ENCODE peak calls at places on chromosomes 4 and X, in six cellular contexts. T is H1, N is endothelial cell of umbilical vein, L is A549, U is HepG2, H is K562. Q is an unnamed sample.

GRCh38 chr4:28451346-28451745 is 1590.7 kb downstream of the STIM2 start:
- DNase-seq in N (no peak), H (no peak), U (no peak), T (no peak), L (no peak), Q (no peak)

GRCh38 chrX:140034916-140035315 is 69.6 kb upstream of the CXorf66 start:
- DNase-seq in H (peak), U (no peak), N (no peak), T (no peak), L (peak), Q (no peak)

GRCh38 chr4:68410149-68410548 is 37.1 kb upstream of the TMPRSS11E start:
- DNase-seq in L (no peak), N (no peak), H (no peak), T (no peak), U (no peak), Q (no peak)

GRCh38 chr4:27568236-27568951 is 707.8 kb downstream of the STIM2 start:
- DNase-seq in H (no peak), U (no peak), T (no peak), N (no peak), L (no peak), Q (no peak)

GRCh38 chrX:135974279-135974856 is 580 bp upstream of the MMGT1 start:
- DNase-seq in U (peak), N (peak), H (peak), T (no peak), L (peak), Q (peak)

GRCh38 chr4:84683486-84683885 is 100.6 kb downstream of the CDS1 start:
- DNase-seq in T (no peak), H (no peak), N (no peak), L (no peak), U (no peak), Q (no peak)

GRCh38 chrX:133415276-133416105 is at the start of gene GPC4:
- DNase-seq in L (peak), U (no peak), T (no peak), H (no peak), N (no peak), Q (peak)

GRCh38 chrX:21394792-21395191 is 20.6 kb downstream of the CNKSR2 start:
- DNase-seq in U (no peak), T (no peak), L (no peak), N (no peak), H (no peak), Q (no peak)

GRCh38 chrX:153827903-153828302 is 2.4 kb downstream of the PDZD4 start:
- DNase-seq in N (no peak), L (no peak), T (no peak), U (no peak), H (no peak), Q (no peak)

GRCh38 chr4:145347684-145348083 is 134.0 kb upstream of the SMAD1 start:
- DNase-seq in L (no peak), N (no peak), T (no peak), U (no peak), H (no peak), Q (no peak)

GRCh38 chr4:48254381-48255072 is 15.1 kb downstream of the TEC start:
- DNase-seq in T (no peak), H (peak), U (no peak), N (no peak), L (no peak), Q (no peak)

GRCh38 chr4:14627038-14627437 is 375.2 kb upstream of the CPEB2 start:
- DNase-seq in U (no peak), N (no peak), T (no peak), H (no peak), L (no peak), Q (no peak)

GRCh38 chrX:14779589-14779988 is 93.3 kb downstream of the FANCB start:
- DNase-seq in N (no peak), L (no peak), H (no peak), T (no peak), U (no peak), Q (no peak)

GRCh38 chr4:121950680-121951569 is 935 bp downstream of the TRPC3 start:
- DNase-seq in L (no peak), N (peak), U (no peak), H (no peak), T (no peak), Q (peak)

GRCh38 chr4:113384600-113384999 is 335.1 kb downstream of the ANK2 start:
- DNase-seq in T (no peak), H (no peak), L (no peak), U (no peak), N (peak), Q (no peak)

GRCh38 chr4:111556141-111556781 is 589.0 kb upstream of the FAM241A start:
- DNase-seq in U (no peak), N (no peak), L (no peak), H (no peak), T (no peak), Q (no peak)
- TF ChIP-seq JUN in U (no peak), N (no peak), L (no peak), H (no peak), T (no peak), Q (no peak)

GRCh38 chrX:23385242-23385641 is 50.6 kb downstream of the PTCHD1 start:
- DNase-seq in T (no peak), L (no peak), H (no peak), N (no peak), U (no peak), Q (no peak)
- TF ChIP-seq JUN in T (no peak), L (no peak), H (no peak), N (no peak), U (no peak), Q (no peak)

DNA sequence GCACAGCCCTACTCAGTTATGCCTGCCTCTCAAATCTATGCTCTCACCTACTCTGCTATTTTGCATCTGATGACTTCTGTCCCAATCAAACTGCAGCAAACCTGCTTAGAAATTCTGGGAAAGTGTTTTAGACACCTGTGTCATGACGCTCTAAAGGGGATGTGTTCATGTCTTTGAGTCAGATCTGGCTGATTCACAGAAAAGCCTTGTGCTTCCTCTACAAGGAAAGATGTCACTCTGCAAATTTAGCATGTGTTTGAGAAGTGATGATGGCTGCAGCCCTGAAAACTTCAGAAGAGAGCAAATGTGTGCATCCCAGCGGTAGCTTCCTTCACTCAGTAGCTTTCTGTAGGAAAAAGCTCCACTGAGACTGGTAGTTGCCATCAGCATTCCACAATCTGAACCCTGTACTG is 235.4 kb downstream of the MGST2 start:
- DNase-seq in N (no peak), H (no peak), T (no peak), L (no peak), U (no peak), Q (no peak)
- TF ChIP-seq JUN in N (no peak), H (no peak), T (no peak), L (no peak), U (no peak), Q (no peak)

GRCh38 chr4:72186714-72187113 is 154.9 kb downstream of the NPFFR2 start:
- DNase-seq in L (no peak), U (no peak), N (no peak), T (no peak), H (no peak), Q (no peak)
- TF ChIP-seq JUN in L (no peak), U (no peak), N (no peak), T (no peak), H (no peak), Q (no peak)

DNA sequence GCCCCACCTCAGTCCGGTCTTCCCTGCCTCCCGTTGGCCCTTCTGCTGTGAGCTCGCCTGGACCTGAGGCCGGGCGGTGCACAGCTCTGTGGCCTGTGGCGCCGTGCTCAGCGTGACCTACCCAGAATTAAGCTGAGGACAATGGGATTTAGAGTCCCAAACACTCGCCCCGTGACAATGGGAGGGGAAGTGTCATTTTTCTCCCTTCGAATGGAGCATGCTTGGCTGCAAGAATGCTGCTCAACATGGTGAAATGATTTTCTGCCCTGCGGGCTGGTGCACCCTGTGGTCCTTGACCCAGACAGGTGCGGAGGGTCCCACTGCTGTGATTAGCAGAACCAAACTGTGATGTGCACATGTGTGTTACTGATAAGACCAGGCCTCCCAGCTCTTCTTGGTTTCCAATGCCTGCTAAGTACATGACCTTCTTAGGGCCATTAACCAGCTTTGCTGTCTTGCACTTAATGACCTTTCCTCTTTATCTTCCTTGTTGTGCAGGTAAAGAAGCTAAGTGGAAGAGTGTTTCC is 772 bp downstream of the EOLA1 start:
- DNase-seq in U (no peak), L (no peak), H (peak), T (no peak), N (no peak), Q (no peak)
- TF ChIP-seq JUN in U (no peak), L (no peak), H (no peak), T (no peak), N (no peak), Q (no peak)

DNA sequence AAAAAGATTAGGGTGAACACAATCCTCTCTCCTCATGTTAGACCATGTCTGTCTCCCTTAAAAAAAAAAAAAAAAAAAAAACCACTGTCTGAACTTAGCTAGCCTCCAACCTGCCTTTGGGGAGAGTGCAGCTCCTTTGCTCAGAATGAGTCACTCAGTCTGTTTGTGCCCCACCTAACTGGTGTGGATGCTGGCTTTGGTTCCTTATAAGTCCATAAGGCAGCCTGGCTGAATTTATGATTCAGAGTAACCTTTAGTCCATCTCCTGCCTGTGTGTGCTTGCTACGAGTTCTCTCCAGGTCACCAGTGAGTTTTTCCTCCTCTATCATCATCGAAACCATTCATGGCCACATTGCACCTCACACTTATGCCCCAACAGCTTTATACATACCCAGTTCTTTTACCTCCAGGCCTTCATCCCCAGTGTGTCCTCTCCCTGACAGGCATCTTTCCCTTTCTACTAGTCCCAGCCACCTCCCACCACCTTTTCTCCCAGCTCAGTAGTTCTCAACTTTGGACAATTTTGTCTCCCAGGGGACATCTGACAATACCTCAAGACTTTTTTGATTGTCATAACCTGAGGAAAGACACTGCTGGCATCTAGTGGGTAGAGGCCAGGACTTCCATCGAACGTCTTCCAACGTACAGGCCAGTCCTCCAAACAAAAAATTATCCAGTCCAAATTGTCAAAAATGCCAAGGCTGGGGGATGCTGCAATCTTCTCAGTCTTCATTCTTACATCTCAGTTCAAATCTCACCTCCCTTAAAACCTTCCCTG is 220.8 kb upstream of the EMCN start:
- DNase-seq in N (peak), T (peak), H (no peak), U (no peak), L (peak), Q (no peak)
- TF ChIP-seq JUN in N (peak), T (no peak), H (no peak), U (no peak), L (no peak), Q (no peak)

GRCh38 chrX:54444752-54445151 is 4.5 kb downstream of the TSR2 start:
- DNase-seq in U (no peak), T (no peak), N (no peak), L (no peak), H (no peak), Q (no peak)

GRCh38 chrX:54442790-54443189 is 2.6 kb downstream of the TSR2 start:
- DNase-seq in T (no peak), L (no peak), N (no peak), H (no peak), U (no peak), Q (no peak)

GRCh38 chrX:54446084-54446483 is 5.9 kb downstream of the TSR2 start:
- DNase-seq in T (no peak), L (no peak), U (no peak), N (no peak), H (no peak), Q (peak)

GRCh38 chrX:54449929-54450328 is 9.7 kb downstream of the TSR2 start:
- DNase-seq in T (no peak), H (no peak), N (no peak), U (no peak), L (no peak), Q (no peak)

DNA sequence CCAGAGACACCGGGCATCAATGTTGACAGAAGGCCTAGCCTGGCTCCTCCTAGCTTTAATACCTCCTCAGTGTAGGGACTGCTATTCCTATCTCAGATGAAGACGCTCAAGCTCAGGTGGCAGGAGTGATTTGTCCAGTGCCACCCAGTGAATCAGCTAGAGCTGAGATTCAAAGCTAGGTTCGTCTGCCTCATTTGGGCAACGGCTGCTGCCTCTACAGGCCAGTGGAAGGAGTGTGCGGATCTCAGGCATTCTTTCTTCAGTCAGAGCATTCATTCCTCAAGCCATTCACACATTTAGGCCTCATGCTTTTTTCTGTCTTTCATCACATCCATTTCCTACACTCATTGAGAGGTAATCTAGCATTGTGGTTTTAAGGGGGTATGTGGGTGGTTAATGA is 7.3 kb downstream of the TSR2 start:
- DNase-seq in U (no peak), N (no peak), H (no peak), T (no peak), L (peak), Q (no peak)
- TF ChIP-seq JUN in U (no peak), N (no peak), H (no peak), T (no peak), L (no peak), Q (no peak)

Q was measured in WTC11.